ENCODE peak calls at places on chromosomes 12 and 14, in six cellular contexts. T is left ventricle myocardium inferior, N is foreskin fibroblast, M is psoas muscle, G is heart left ventricle, W is GM12878. F is an unnamed sample.

GRCh38 chr12:73083736-73084135 is 811.6 kb downstream of the TRHDE start:
- DNase-seq in T (no peak), M (no peak), G (no peak), N (no peak), W (no peak), F (no peak)

GRCh38 chr12:75959060-75959459 is 72.5 kb downstream of the PHLDA1 start:
- DNase-seq in M (no peak), N (no peak), G (no peak), W (no peak), T (no peak), F (no peak)

GRCh38 chr12:19967486-19967885 is 400.9 kb upstream of the PDE3A start:
- DNase-seq in G (no peak), N (peak; percentile 85), W (peak; percentile 19), T (no peak), M (no peak), F (peak; percentile 89)

GRCh38 chr12:122523846-122524718 is 2.7 kb downstream of the RSRC2 start:
- DNase-seq in M (no peak), W (no peak), G (no peak), T (no peak), N (no peak), F (no peak)

GRCh38 chr12:20547788-20548575 is 147.2 kb upstream of the SLCO1C1 start:
- DNase-seq in G (no peak), W (no peak), T (no peak), M (no peak), N (no peak), F (peak; percentile 53)

GRCh38 chr14:31106768-31107167 is 80.6 kb upstream of the STRN3 start:
- DNase-seq in W (no peak), N (no peak), G (no peak), M (no peak), T (no peak), F (no peak)

GRCh38 chr14:24055971-24056799 is 4.4 kb downstream of the CARMIL3 start:
- DNase-seq in M (no peak), T (no peak), N (no peak), W (no peak), G (peak; percentile 11), F (no peak)

GRCh38 chr14:59303216-59303615 is 114.7 kb downstream of the DAAM1 start:
- DNase-seq in G (no peak), W (no peak), T (no peak), M (no peak), N (no peak), F (peak; percentile 83)

GRCh38 chr12:27635349-27635972 is 60.8 kb upstream of the REP15 start:
- DNase-seq in M (no peak), G (no peak), N (no peak), T (no peak), W (no peak), F (peak; percentile 58)

GRCh38 chr12:27602516-27602915 is 78.5 kb downstream of the PPFIBP1 start:
- DNase-seq in M (no peak), T (no peak), W (no peak), G (no peak), N (no peak), F (no peak)

GRCh38 chr12:129335773-129336172 is 482.5 kb downstream of the GLT1D1 start:
- DNase-seq in W (no peak), G (no peak), T (no peak), M (no peak), N (no peak), F (no peak)

GRCh38 chr12:100733817-100734593 is 60.6 kb upstream of the ANO4 start:
- DNase-seq in G (no peak), T (no peak), W (no peak), M (no peak), N (no peak), F (peak; percentile 44)

GRCh38 chr14:104757238-104757585 is 4.3 kb downstream of the SIVA1 start:
- DNase-seq in W (no peak), M (no peak), G (no peak), T (no peak), N (no peak), F (no peak)
- TF ChIP-seq CTCF in W (no peak), M (no peak), G (no peak), T (no peak), N (no peak), F (no peak)

GRCh38 chr12:10400829-10401228 is 8.7 kb downstream of the KLRC4 start:
- DNase-seq in N (no peak), W (no peak), M (no peak), G (no peak), T (no peak), F (no peak)
- H3K4me3 ChIP-seq in N (no peak overlapping the region), W (no peak overlapping the region), M (no peak overlapping the region), G (no peak overlapping the region), T (no peak overlapping the region), F (no peak overlapping the region)

GRCh38 chr12:93128332-93128707 is 199.2 kb upstream of the EEA1 start:
- DNase-seq in W (no peak), T (peak; percentile 14), G (no peak), N (no peak), M (peak; percentile 42), F (no peak)

GRCh38 chr12:93125126-93125525 is 196.0 kb upstream of the EEA1 start:
- DNase-seq in T (no peak), W (no peak), N (no peak), G (no peak), M (no peak), F (no peak)

GRCh38 chr12:93126069-93126474 is 197.0 kb upstream of the EEA1 start:
- DNase-seq in N (no peak), T (no peak), W (no peak), M (no peak), G (no peak), F (no peak)

GRCh38 chr12:93127107-93127560 is 198.0 kb upstream of the EEA1 start:
- DNase-seq in G (peak; percentile 59), T (no peak), M (peak; percentile 62), W (no peak), N (peak; percentile 49), F (no peak)

DNA sequence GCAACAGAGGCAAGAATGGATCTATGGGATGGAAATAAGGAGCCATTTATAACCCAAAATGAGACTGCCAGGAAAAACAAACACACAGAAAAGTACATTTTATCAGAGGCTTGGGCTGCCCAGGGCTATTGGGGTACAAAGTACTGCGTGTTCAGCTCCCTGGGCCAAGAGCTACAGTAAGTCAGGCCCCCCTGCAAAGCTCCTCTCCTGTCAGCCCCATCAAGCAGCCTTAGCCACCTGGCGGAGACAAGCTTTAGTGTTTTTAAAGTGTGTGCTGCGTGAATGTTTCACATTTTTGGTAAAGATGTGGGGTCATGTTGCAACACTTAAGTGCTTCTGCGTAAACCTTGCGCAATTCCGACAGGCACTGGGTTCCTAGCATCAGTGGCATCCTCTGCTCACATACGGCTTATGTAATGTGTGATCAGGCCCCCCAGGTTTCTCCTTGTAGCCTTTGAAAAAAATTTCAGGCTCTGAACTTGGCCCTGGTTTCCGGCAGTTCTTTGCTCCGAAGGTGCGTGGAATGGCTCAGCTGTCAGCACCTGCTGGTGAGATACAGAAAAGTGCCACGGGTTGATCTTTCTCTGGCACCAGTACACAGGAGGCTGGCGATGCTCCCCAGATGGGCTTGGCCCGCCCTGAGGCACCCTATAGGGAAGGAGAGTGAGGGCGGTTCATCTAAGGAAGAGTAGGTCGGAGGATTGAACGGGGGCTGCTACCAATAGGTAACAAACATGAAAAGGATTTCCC is 198.7 kb upstream of the EEA1 start:
- DNase-seq in W (no peak), G (peak; percentile 89), T (peak; percentile 78), M (peak; percentile 75), N (peak; percentile 84), F (peak; percentile 37)
- TF ChIP-seq CTCF in W (no peak), G (peak; percentile 29), T (peak; percentile 58), M (peak; percentile 32), N (no peak), F (peak; percentile 25)

DNA sequence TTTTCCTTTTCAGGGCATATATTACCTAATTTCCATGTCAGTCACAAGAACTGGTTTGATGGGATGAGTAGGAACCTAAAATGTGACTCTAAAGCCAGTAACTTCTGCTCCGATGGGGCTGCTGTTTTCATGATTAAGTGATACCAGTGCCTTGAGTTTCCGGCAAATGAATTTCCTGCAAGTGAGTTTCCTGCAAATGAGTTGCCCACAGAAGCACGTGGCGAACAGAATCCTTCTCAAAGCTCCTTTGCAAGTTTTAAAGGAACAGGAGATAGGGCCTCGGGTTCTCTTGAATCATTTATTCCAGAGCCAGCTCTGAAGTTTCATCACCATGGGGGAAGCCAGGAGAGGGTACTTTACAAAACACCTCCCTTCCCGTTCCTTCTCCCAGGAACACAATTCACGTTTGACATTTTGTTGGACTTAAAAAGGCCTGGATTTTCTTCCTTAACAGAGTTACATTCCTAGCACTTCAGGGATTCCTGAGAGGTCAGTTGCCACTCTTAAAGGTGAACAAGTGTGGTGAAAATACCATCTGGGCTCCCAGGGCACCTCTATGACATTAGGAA is 2.2 kb upstream of the PPTC7 start:
- DNase-seq in G (no peak), M (no peak), N (peak; percentile 41), T (no peak), W (no peak), F (no peak)
- H3K4me3 ChIP-seq in G (no peak overlapping the region), M (peak overlapping the region; percentile 95), N (no peak overlapping the region), T (peak overlapping the region; percentile 16), W (no peak overlapping the region), F (no peak overlapping the region)

GRCh38 chr12:128191380-128191779 is 75.6 kb upstream of the TMEM132C start:
- DNase-seq in W (no peak), M (no peak), N (no peak), G (no peak), T (no peak), F (no peak)

GRCh38 chr12:128190052-128190451 is 76.9 kb upstream of the TMEM132C start:
- DNase-seq in T (no peak), W (no peak), M (no peak), G (no peak), N (no peak), F (no peak)

DNA sequence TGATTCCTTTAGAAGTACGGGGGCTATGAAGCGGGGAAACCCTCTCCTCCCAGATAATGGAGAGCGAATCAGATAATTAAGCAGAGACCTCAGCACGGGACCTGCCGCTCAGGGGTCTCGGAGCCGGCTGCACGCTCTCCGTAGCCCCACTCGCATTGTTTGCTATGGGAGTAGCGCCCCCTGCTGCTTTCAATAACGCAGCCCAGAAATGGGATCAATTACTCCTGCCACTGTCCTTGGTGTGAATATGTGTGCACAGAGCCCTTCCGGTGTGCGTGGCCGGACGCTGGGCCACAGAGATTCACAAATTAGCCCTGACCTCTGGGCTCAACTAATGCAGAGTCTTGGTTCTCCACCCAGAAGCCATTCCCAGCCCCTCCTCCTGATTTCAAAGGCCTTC is 76.4 kb upstream of the TMEM132C start:
- DNase-seq in N (no peak), T (no peak), W (no peak), M (no peak), G (no peak), F (no peak)
- TF ChIP-seq CTCF in N (no peak), T (peak; percentile 58), W (no peak), M (no peak), G (peak; percentile 12), F (peak; percentile 4)

GRCh38 chr12:32894566-32894965 is 2.0 kb downstream of the PKP2 start:
- DNase-seq in G (no peak), W (no peak), N (no peak), T (no peak), M (no peak), F (no peak)

GRCh38 chr12:32897688-32898573 is 1.4 kb upstream of the PKP2 start:
- DNase-seq in T (no peak), G (no peak), M (no peak), N (no peak), W (no peak), F (no peak)

GRCh38 chr12:32896438-32897275 is at the start of gene PKP2:
- DNase-seq in T (peak; percentile 58), M (peak; percentile 67), G (peak; percentile 69), N (no peak), W (no peak), F (no peak)

GRCh38 chr12:32897276-32897615 is 669 bp upstream of the PKP2 start:
- DNase-seq in G (no peak), T (no peak), N (no peak), W (no peak), M (no peak), F (no peak)

GRCh38 chr12:32895688-32896437 is 714 bp downstream of the PKP2 start:
- DNase-seq in G (peak; percentile 34), T (peak; percentile 23), M (no peak), W (no peak), N (no peak), F (no peak)
- H3K4me3 ChIP-seq in G (peak overlapping the region; percentile 66), T (peak overlapping the region; percentile 81), M (peak overlapping the region; percentile 76), W (no peak overlapping the region), N (no peak overlapping the region), F (peak overlapping the region; percentile 53)